ENCODE peak calls at places on chromosomes 7 and 10, in five cellular contexts. One of them, this sample, is unnamed.

GRCh38 chr7:139600306-139600705 is 76.8 kb downstream of the CLEC2L start:
- DNase-seq in astrocyte of the spinal cord: no peak
- DNase-seq in A549: no peak
- DNase-seq in endodermal cell: no peak
- DNase-seq in GM23248: no peak
- DNase-seq in this sample: no peak

GRCh38 chr10:47098238-47098637 is 187.0 kb downstream of the PTPN20 start:
- DNase-seq in astrocyte of the spinal cord: no peak
- DNase-seq in GM23248: no peak
- DNase-seq in endodermal cell: no peak
- DNase-seq in A549: no peak
- DNase-seq in this sample: no peak

GRCh38 chr7:138842111-138842510 is 44.1 kb upstream of the ATP6V0A4 start:
- DNase-seq in endodermal cell: peak; percentile 81
- DNase-seq in A549: peak; percentile 15
- DNase-seq in GM23248: no peak
- DNase-seq in astrocyte of the spinal cord: peak; percentile 84
- DNase-seq in this sample: peak; percentile 41

GRCh38 chr7:76358053-76358477 is 726 bp downstream of the YWHAG start:
- DNase-seq in endodermal cell: peak; percentile 78
- DNase-seq in astrocyte of the spinal cord: peak; percentile 46
- DNase-seq in GM23248: peak; percentile 72
- DNase-seq in A549: no peak
- DNase-seq in this sample: no peak

GRCh38 chr10:30172096-30172495 is 112.7 kb upstream of the JCAD start:
- DNase-seq in GM23248: no peak
- DNase-seq in astrocyte of the spinal cord: no peak
- DNase-seq in A549: no peak
- DNase-seq in endodermal cell: no peak
- DNase-seq in this sample: no peak

GRCh38 chr10:15084502-15084922 is 4.1 kb downstream of the ACBD7 start:
- DNase-seq in endodermal cell: peak; percentile 59
- DNase-seq in GM23248: peak; percentile 93
- DNase-seq in astrocyte of the spinal cord: peak; percentile 97
- DNase-seq in A549: peak; percentile 66
- DNase-seq in this sample: peak; percentile 91

GRCh38 chr10:129766611-129767550 is 197.2 kb downstream of the EBF3 start:
- DNase-seq in endodermal cell: peak; percentile 48
- DNase-seq in GM23248: no peak
- DNase-seq in astrocyte of the spinal cord: no peak
- DNase-seq in A549: no peak
- DNase-seq in this sample: no peak

GRCh38 chr10:133378251-133379096 is 588 bp upstream of the PAOX start:
- DNase-seq in endodermal cell: peak; percentile 83
- DNase-seq in GM23248: peak; percentile 74
- DNase-seq in A549: peak; percentile 48
- DNase-seq in astrocyte of the spinal cord: peak; percentile 41
- DNase-seq in this sample: no peak

GRCh38 chr10:132464256-132465192 is 67.5 kb downstream of the PWWP2B start:
- DNase-seq in A549: no peak
- DNase-seq in endodermal cell: peak; percentile 51
- DNase-seq in GM23248: peak; percentile 67
- DNase-seq in astrocyte of the spinal cord: no peak
- DNase-seq in this sample: no peak

GRCh38 chr10:113045155-113046055 is 95.4 kb downstream of the TCF7L2 start:
- DNase-seq in endodermal cell: no peak
- DNase-seq in GM23248: peak; percentile 96
- DNase-seq in A549: no peak
- DNase-seq in astrocyte of the spinal cord: peak; percentile 94
- DNase-seq in this sample: peak; percentile 71

GRCh38 chr7:83655951-83656556 is 7.1 kb upstream of the SEMA3E start:
- DNase-seq in astrocyte of the spinal cord: peak; percentile 64
- DNase-seq in GM23248: peak; percentile 74
- DNase-seq in A549: peak; percentile 13
- DNase-seq in endodermal cell: peak; percentile 80
- DNase-seq in this sample: no peak

GRCh38 chr7:137626469-137627067 is 220.2 kb downstream of the DGKI start:
- DNase-seq in A549: peak; percentile 35
- DNase-seq in GM23248: peak; percentile 73
- DNase-seq in astrocyte of the spinal cord: peak; percentile 56
- DNase-seq in endodermal cell: peak; percentile 92
- DNase-seq in this sample: no peak

GRCh38 chr10:31460242-31460641 is 141.2 kb downstream of the ZEB1 start:
- DNase-seq in astrocyte of the spinal cord: no peak
- DNase-seq in endodermal cell: no peak
- DNase-seq in GM23248: no peak
- DNase-seq in A549: no peak
- DNase-seq in this sample: no peak

GRCh38 chr7:12315049-12315448 is 88.6 kb downstream of the VWDE start:
- DNase-seq in astrocyte of the spinal cord: no peak
- DNase-seq in GM23248: no peak
- DNase-seq in A549: no peak
- DNase-seq in endodermal cell: no peak
- DNase-seq in this sample: no peak

GRCh38 chr7:133029463-133029862 is 52.4 kb downstream of the CHCHD3 start:
- DNase-seq in endodermal cell: no peak
- DNase-seq in astrocyte of the spinal cord: no peak
- DNase-seq in GM23248: no peak
- DNase-seq in A549: no peak
- DNase-seq in this sample: no peak

GRCh38 chr10:106224676-106225075 is 939.8 kb downstream of the SORCS1 start:
- DNase-seq in A549: no peak
- DNase-seq in GM23248: peak; percentile 54
- DNase-seq in astrocyte of the spinal cord: no peak
- DNase-seq in endodermal cell: no peak
- DNase-seq in this sample: peak; percentile 47

GRCh38 chr10:3911713-3912442 is 126.9 kb upstream of the KLF6 start:
- DNase-seq in astrocyte of the spinal cord: no peak
- DNase-seq in A549: no peak
- DNase-seq in endodermal cell: no peak
- DNase-seq in GM23248: peak; percentile 67
- DNase-seq in this sample: no peak

GRCh38 chr10:102621418-102622325 is 22.6 kb upstream of the TRIM8 start:
- DNase-seq in astrocyte of the spinal cord: peak; percentile 38
- DNase-seq in GM23248: peak; percentile 50
- DNase-seq in endodermal cell: no peak
- DNase-seq in A549: no peak
- DNase-seq in this sample: no peak

GRCh38 chr7:76220185-76221057 is 18.7 kb downstream of the SRRM3 start:
- DNase-seq in astrocyte of the spinal cord: peak; percentile 19
- DNase-seq in GM23248: peak; percentile 59
- DNase-seq in endodermal cell: peak; percentile 90
- DNase-seq in A549: no peak
- DNase-seq in this sample: peak; percentile 12

GRCh38 chr10:117217196-117217761 is 20.0 kb downstream of the KCNK18 start:
- DNase-seq in endodermal cell: peak; percentile 85
- DNase-seq in A549: peak; percentile 36
- DNase-seq in astrocyte of the spinal cord: no peak
- DNase-seq in GM23248: peak; percentile 47
- DNase-seq in this sample: no peak

GRCh38 chr7:50662996-50663395 is 97.8 kb upstream of the DDC start:
- DNase-seq in A549: no peak
- DNase-seq in astrocyte of the spinal cord: no peak
- DNase-seq in endodermal cell: peak; percentile 33
- DNase-seq in GM23248: no peak
- DNase-seq in this sample: no peak

GRCh38 chr7:40221836-40222235 is 87.0 kb downstream of the SUGCT start:
- DNase-seq in GM23248: peak; percentile 94
- DNase-seq in A549: no peak
- DNase-seq in astrocyte of the spinal cord: peak; percentile 97
- DNase-seq in endodermal cell: no peak
- DNase-seq in this sample: peak; percentile 99

GRCh38 chr7:54785261-54785660 is 26.2 kb upstream of the SEC61G start:
- DNase-seq in A549: no peak
- DNase-seq in GM23248: no peak
- DNase-seq in astrocyte of the spinal cord: no peak
- DNase-seq in endodermal cell: no peak
- DNase-seq in this sample: no peak

GRCh38 chr10:119908201-119908600 is 15.7 kb downstream of the SEC23IP start:
- DNase-seq in A549: no peak
- DNase-seq in astrocyte of the spinal cord: no peak
- DNase-seq in GM23248: peak; percentile 24
- DNase-seq in endodermal cell: no peak
- DNase-seq in this sample: peak; percentile 4

GRCh38 chr7:7696458-7697119 is 21.8 kb downstream of the RPA3 start:
- DNase-seq in A549: no peak
- DNase-seq in endodermal cell: no peak
- DNase-seq in GM23248: peak; percentile 65
- DNase-seq in astrocyte of the spinal cord: peak; percentile 72
- DNase-seq in this sample: no peak

GRCh38 chr10:102243304-102243703 is 2.0 kb upstream of the PITX3 start:
- DNase-seq in astrocyte of the spinal cord: no peak
- DNase-seq in A549: no peak
- DNase-seq in endodermal cell: no peak
- DNase-seq in GM23248: peak; percentile 89
- DNase-seq in this sample: peak; percentile 71

GRCh38 chr10:131742371-131743000 is 158.3 kb upstream of the PPP2R2D start:
- DNase-seq in endodermal cell: peak; percentile 35
- DNase-seq in A549: no peak
- DNase-seq in astrocyte of the spinal cord: no peak
- DNase-seq in GM23248: no peak
- DNase-seq in this sample: no peak

GRCh38 chr7:100753750-100754149 is 20.4 kb downstream of the ZAN start:
- DNase-seq in A549: no peak
- DNase-seq in astrocyte of the spinal cord: no peak
- DNase-seq in GM23248: peak; percentile 14
- DNase-seq in endodermal cell: no peak
- DNase-seq in this sample: no peak

GRCh38 chr7:55224810-55225209 is 140.3 kb upstream of the LANCL2 start:
- DNase-seq in A549: no peak
- DNase-seq in astrocyte of the spinal cord: no peak
- DNase-seq in endodermal cell: peak; percentile 12
- DNase-seq in GM23248: no peak
- DNase-seq in this sample: no peak

GRCh38 chr7:135758531-135758932 is 9.9 kb upstream of the FAM180A start:
- DNase-seq in GM23248: peak; percentile 83
- DNase-seq in astrocyte of the spinal cord: peak; percentile 84
- DNase-seq in A549: no peak
- DNase-seq in endodermal cell: peak; percentile 59
- DNase-seq in this sample: no peak

GRCh38 chr10:107747851-107748250 is 583.3 kb upstream of the SORCS1 start:
- DNase-seq in A549: no peak
- DNase-seq in GM23248: no peak
- DNase-seq in astrocyte of the spinal cord: no peak
- DNase-seq in endodermal cell: no peak
- DNase-seq in this sample: no peak

GRCh38 chr10:633279-634245 is 55.9 kb downstream of the DIP2C start:
- DNase-seq in GM23248: no peak
- DNase-seq in endodermal cell: no peak
- DNase-seq in A549: no peak
- DNase-seq in astrocyte of the spinal cord: no peak
- DNase-seq in this sample: no peak
- H3K4me3 ChIP-seq in GM23248: no peak overlapping the region
- H3K4me3 ChIP-seq in endodermal cell: no peak overlapping the region
- H3K4me3 ChIP-seq in A549: no peak overlapping the region
- H3K4me3 ChIP-seq in astrocyte of the spinal cord: no peak overlapping the region
- H3K4me3 ChIP-seq in this sample: no peak overlapping the region

DNA sequence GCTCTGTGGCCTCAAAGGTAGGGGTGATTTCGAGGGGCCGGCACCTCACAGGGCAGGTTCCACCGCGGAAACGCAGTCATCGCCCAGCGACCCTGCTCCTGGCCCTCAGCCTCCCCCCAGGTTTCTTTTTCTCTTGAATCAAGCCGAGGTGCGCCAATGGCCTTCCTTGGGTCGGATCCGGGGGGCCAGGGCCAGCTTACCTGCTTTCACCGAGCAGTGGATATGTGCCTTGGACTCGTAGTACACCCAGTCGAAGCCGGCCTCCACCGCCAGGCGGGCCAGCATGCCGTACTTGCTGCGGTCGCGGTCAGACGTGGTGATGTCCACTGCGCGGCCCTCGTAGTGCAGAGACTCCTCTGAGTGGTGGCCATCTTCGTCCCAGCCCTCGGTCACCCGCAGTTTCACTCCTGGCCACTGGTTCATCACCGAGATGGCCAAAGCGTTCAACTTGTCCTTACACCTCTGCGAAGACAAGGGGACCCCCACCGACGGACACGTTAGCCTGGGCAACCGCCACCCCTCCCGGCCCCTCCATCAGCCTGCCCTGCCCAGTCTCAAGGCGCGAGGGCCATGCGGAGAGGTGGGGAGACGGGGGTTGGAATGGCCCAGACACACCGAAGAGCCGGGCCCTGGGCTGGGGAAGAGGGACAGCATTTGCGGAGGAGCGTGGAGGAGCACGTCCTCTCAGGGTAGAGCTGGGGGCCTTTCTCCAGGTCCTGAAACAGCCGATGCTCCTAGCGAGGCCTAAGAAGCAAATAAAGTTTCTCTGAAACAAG is 6.0 kb downstream of the SHH start:
- DNase-seq in GM23248: peak; percentile 35
- DNase-seq in endodermal cell: peak; percentile 80
- DNase-seq in A549: no peak
- DNase-seq in astrocyte of the spinal cord: no peak
- DNase-seq in this sample: no peak
- H3K4me3 ChIP-seq in GM23248: peak overlapping the region; percentile 63
- H3K4me3 ChIP-seq in endodermal cell: no peak overlapping the region
- H3K4me3 ChIP-seq in A549: no peak overlapping the region
- H3K4me3 ChIP-seq in astrocyte of the spinal cord: peak overlapping the region; percentile 29
- H3K4me3 ChIP-seq in this sample: peak overlapping the region; percentile 35

GRCh38 chr10:62243647-62243997 is 25.0 kb downstream of the RTKN2 start:
- DNase-seq in endodermal cell: no peak
- DNase-seq in astrocyte of the spinal cord: no peak
- DNase-seq in GM23248: no peak
- DNase-seq in A549: no peak
- DNase-seq in this sample: no peak

GRCh38 chr10:62239994-62240393 is 28.6 kb downstream of the RTKN2 start:
- DNase-seq in A549: no peak
- DNase-seq in astrocyte of the spinal cord: no peak
- DNase-seq in endodermal cell: no peak
- DNase-seq in GM23248: peak; percentile 46
- DNase-seq in this sample: no peak

GRCh38 chr10:62248465-62248864 is 20.2 kb downstream of the RTKN2 start:
- DNase-seq in endodermal cell: no peak
- DNase-seq in A549: no peak
- DNase-seq in astrocyte of the spinal cord: peak; percentile 35
- DNase-seq in GM23248: peak; percentile 63
- DNase-seq in this sample: no peak

GRCh38 chr10:62244785-62245595 is 23.7 kb downstream of the RTKN2 start:
- DNase-seq in astrocyte of the spinal cord: peak; percentile 80
- DNase-seq in endodermal cell: no peak
- DNase-seq in GM23248: peak; percentile 81
- DNase-seq in A549: no peak
- DNase-seq in this sample: no peak

DNA sequence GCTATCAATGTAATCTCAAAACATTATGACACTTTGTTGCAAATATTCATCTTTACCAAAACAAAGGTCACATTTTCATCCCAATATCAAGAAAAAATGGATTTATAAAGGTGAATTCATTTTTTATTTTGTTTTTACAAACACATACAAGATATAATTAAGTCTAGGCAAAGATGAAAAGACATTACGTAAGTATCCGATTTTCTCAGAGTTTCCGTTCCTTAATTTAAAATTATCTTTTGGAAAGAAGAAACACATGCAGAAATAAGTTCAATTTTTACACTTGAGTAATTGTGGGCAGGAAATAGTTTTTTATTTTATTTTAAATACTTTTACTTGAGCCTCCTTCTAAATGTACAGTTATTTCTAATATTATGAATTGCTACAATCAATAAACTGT is 24.6 kb downstream of the RTKN2 start:
- DNase-seq in endodermal cell: no peak
- DNase-seq in A549: no peak
- DNase-seq in GM23248: no peak
- DNase-seq in astrocyte of the spinal cord: no peak
- DNase-seq in this sample: no peak
- H3K4me3 ChIP-seq in endodermal cell: no peak overlapping the region
- H3K4me3 ChIP-seq in A549: no peak overlapping the region
- H3K4me3 ChIP-seq in GM23248: peak overlapping the region; percentile 74
- H3K4me3 ChIP-seq in astrocyte of the spinal cord: no peak overlapping the region
- H3K4me3 ChIP-seq in this sample: peak overlapping the region; percentile 40

GRCh38 chr7:835021-835420 is 2.7 kb downstream of the SUN1 start:
- DNase-seq in GM23248: no peak
- DNase-seq in endodermal cell: no peak
- DNase-seq in astrocyte of the spinal cord: no peak
- DNase-seq in A549: no peak
- DNase-seq in this sample: no peak
- H3K4me3 ChIP-seq in GM23248: no peak overlapping the region
- H3K4me3 ChIP-seq in endodermal cell: no peak overlapping the region
- H3K4me3 ChIP-seq in astrocyte of the spinal cord: no peak overlapping the region
- H3K4me3 ChIP-seq in A549: no peak overlapping the region
- H3K4me3 ChIP-seq in this sample: no peak overlapping the region

This sample was measured in skeletal muscle cell.